ENCODE peak calls at places on chromosomes 13 and 19, in nine cellular contexts. D, B, Q, I, F, Y, W, J and U are unnamed samples.
A peak's percentile ranks its signal among the peaks of the same experiment; 100 is the strongest.

GRCh38 chr19:11096210-11096841 is 7.1 kb downstream of the LDLR start:
- DNase-seq in D (peak; percentile 72), B (peak; percentile 76), Q (no peak), I (peak; percentile 55), F (peak; percentile 82), Y (no peak), W (no peak), J (no peak), U (peak; percentile 80)

GRCh38 chr13:44231786-44232516 is 141.7 kb upstream of the SERP2 start:
- DNase-seq in D (no peak), B (peak; percentile 72), Q (peak; percentile 82), I (peak; percentile 96), F (peak; percentile 95), Y (peak; percentile 88), W (peak; percentile 80), J (peak; percentile 52), U (peak; percentile 83)

GRCh38 chr13:94825507-94825906 is 113.2 kb upstream of the SOX21 start:
- DNase-seq in D (peak; percentile 70), B (peak; percentile 49), Q (peak; percentile 33), I (peak; percentile 13), F (peak; percentile 72), Y (peak; percentile 25), W (peak; percentile 86), J (peak; percentile 52), U (peak; percentile 41)

GRCh38 chr13:26895081-26895807 is 134.7 kb upstream of the GPR12 start:
- DNase-seq in D (no peak), B (no peak), Q (no peak), I (no peak), F (no peak), Y (no peak), W (no peak), J (no peak), U (no peak)

GRCh38 chr13:111118898-111119607 is 3.9 kb downstream of the ARHGEF7 start:
- DNase-seq in D (no peak), B (no peak), Q (no peak), I (no peak), F (no peak), Y (no peak), W (no peak), J (no peak), U (no peak)

GRCh38 chr19:46610851-46611770 is 10.0 kb downstream of the CALM3 start:
- DNase-seq in D (no peak), B (peak; percentile 19), Q (no peak), I (peak; percentile 23), F (peak; percentile 52), Y (peak; percentile 9), W (no peak), J (no peak), U (no peak)

GRCh38 chr13:67440240-67440639 is 210.1 kb upstream of the PCDH9 start:
- DNase-seq in D (no peak), B (no peak), Q (no peak), I (no peak), F (no peak), Y (no peak), W (no peak), J (no peak), U (no peak)

GRCh38 chr19:49417090-49417489 is 6.2 kb downstream of the PTH2 start:
- DNase-seq in D (no peak), B (no peak), Q (no peak), I (no peak), F (no peak), Y (no peak), W (no peak), J (no peak), U (no peak)

GRCh38 chr13:30863796-30864195 is 42.3 kb upstream of the MEDAG start:
- DNase-seq in D (no peak), B (no peak), Q (no peak), I (no peak), F (no peak), Y (no peak), W (no peak), J (no peak), U (no peak)

GRCh38 chr13:30863231-30863630 is 42.8 kb upstream of the MEDAG start:
- DNase-seq in D (no peak), B (no peak), Q (no peak), I (no peak), F (no peak), Y (no peak), W (peak; percentile 75), J (no peak), U (no peak)

GRCh38 chr13:30865131-30866009 is 40.7 kb upstream of the MEDAG start:
- DNase-seq in D (peak; percentile 87), B (peak; percentile 82), Q (peak; percentile 75), I (peak; percentile 78), F (peak; percentile 94), Y (peak; percentile 75), W (peak; percentile 72), J (peak; percentile 69), U (peak; percentile 88)

GRCh38 chr13:30862707-30863106 is 43.4 kb upstream of the MEDAG start:
- DNase-seq in D (peak; percentile 76), B (peak; percentile 62), Q (no peak), I (peak; percentile 93), F (peak; percentile 63), Y (no peak), W (no peak), J (no peak), U (peak; percentile 75)

DNA sequence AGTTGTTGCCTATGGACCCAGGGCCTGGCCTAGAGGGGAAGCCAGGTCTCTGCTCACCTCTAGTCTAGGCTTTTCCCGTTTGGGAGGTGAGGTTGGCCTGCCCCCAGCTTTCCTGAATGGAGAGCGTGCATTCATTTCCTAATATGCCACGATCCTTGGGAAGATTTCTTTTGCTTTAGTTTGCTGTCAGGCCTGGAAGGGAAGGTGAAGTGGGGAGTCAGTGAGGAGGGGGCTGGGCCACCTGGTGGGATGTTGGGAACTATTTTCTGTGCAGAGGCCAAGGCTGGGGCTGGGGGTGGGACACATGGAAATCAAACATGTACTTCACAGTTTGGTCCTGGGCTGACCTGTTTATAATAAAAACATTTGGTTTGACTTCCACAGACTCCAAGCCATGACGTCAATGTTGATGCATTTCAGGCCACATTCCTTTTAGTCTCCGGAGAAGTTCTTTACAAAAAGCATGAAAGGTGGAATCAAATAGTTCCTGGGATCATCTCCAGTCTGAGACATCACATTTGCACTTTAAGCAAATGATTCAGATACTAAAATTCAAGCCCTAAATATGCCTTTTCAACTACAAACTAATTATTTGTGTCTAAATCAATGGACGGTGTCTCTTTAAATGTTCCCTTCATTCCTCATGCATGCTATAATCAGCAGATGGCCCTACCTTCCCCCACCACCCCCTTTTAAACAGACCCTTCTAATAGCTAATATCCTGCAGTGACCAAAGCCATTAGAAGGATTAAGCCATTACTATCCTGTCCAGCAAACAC is 41.5 kb upstream of the MEDAG start:
- DNase-seq in D (no peak), B (no peak), Q (no peak), I (no peak), F (no peak), Y (no peak), W (no peak), J (no peak), U (peak; percentile 40)
- TF ChIP-seq POLR2A in D (no peak), B (no peak), Q (no peak), I (no peak), F (no peak), Y (no peak), W (no peak), J (no peak), U (no peak)

GRCh38 chr13:76043882-76044281 is 407.8 kb downstream of the LMO7 start:
- DNase-seq in D (no peak), B (no peak), Q (no peak), I (no peak), F (no peak), Y (no peak), W (no peak), J (no peak), U (no peak)

GRCh38 chr13:76036176-76036575 is 400.0 kb downstream of the LMO7 start:
- DNase-seq in D (no peak), B (no peak), Q (no peak), I (no peak), F (no peak), Y (no peak), W (no peak), J (no peak), U (no peak)

GRCh38 chr13:76035711-76036110 is 399.6 kb downstream of the LMO7 start:
- DNase-seq in D (no peak), B (no peak), Q (no peak), I (no peak), F (no peak), Y (no peak), W (no peak), J (no peak), U (no peak)

DNA sequence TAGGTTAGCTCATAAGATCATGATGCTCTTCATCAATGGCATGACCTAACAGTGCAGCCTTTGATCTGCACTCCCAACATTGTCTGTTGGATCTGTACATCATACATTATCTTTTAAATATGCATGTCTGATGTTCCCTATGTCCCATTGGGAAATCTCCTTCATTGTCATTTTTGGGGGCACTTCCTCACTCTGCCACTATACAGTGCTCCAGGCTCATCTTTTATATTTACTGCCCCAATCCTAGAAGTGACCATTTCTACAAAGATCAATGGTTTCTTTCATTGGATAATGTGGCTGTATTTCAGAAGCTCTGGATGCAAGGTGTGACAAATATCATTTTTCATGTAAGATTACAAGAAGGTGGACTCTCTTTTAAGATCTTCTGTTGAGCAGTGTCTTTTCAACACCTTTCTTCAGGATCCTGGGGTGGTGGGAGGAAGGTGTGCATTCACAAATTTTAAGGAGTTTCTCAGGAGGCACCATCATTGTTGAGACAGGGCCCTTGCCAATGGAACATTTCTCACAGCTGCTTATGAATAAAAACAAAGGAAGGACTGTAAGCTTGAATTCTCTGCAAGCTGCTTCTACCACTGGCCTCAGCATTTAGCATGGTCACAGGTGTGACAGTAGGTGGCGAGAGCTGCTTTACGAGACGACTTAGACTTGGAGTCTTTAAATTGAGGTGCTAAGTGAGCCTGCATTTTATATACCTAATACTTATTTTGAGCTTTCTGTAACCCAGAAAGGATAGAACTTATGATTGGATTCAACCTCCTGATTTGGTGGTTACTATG is 403.0 kb downstream of the LMO7 start:
- DNase-seq in D (no peak), B (no peak), Q (no peak), I (no peak), F (no peak), Y (no peak), W (no peak), J (no peak), U (no peak)
- TF ChIP-seq CTCF in D (no peak), B (peak; percentile 13), Q (no peak), I (no peak), F (no peak), Y (no peak), W (peak; percentile 38), J (no peak), U (no peak)

DNA sequence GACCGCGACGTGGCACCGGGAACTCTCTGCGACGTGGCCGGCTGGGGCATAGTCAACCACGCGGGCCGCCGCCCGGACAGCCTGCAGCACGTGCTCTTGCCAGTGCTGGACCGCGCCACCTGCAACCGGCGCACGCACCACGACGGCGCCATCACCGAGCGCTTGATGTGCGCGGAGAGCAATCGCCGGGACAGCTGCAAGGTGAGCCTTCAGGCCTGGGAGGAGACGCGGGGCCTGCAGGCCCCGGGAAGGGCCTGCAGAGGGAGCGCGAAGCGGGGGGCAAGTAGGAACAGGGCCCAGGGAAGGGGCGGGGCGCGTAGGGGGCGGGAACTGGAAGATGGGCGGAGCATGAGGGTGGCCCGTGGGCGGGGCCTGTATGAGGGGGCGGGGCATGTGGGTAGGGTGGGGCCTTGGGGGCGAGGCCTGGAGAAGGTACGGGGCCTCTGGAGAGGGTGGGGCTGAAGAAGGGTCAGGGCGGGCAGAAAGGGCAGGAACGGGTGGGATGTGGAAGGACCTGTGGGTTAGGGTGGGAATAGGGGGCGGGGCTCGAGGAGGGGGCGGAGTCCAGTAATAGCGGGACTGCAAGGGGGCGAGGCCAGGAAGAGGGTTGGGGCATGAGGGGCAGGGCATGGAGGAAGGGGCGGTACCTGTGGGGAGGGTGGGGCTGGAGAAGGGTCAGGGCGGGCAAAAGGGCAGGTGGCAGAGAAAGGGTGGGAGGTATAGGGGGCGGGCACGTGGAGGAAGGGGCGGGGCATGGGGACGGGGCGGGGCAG is 2.5 kb downstream of the CFD start:
- DNase-seq in D (peak; percentile 68), B (no peak), Q (no peak), I (no peak), F (no peak), Y (peak; percentile 55), W (peak; percentile 91), J (no peak), U (no peak)
- H3K4me1 ChIP-seq in D (peaks cover 5% of the 10 kb centered on the region), B (peaks cover 3% of the 10 kb centered on the region), Q (peaks cover 29% of the 10 kb centered on the region), I (peaks cover 4% of the 10 kb centered on the region), F (peaks cover 9% of the 10 kb centered on the region), Y (peaks cover 27% of the 10 kb centered on the region), W (peaks cover 4% of the 10 kb centered on the region), J (peaks cover 14% of the 10 kb centered on the region), U (peaks cover 17% of the 10 kb centered on the region)

GRCh38 chr19:2900296-2901252 is at the start of gene ZNF57:
- DNase-seq in D (peak; percentile 100), B (peak; percentile 100), Q (peak; percentile 100), I (peak; percentile 100), F (peak; percentile 100), Y (peak; percentile 100), W (peak; percentile 94), J (peak; percentile 100), U (peak; percentile 100)
- TF ChIP-seq POLR2A in D (no peak), B (no peak), Q (no peak), I (peak; percentile 55), F (peak; percentile 78), Y (peak; percentile 74), W (no peak), J (peak; percentile 27), U (peak; percentile 40)